ENCODE peak calls at places on chromosomes 3 and 15, in seven cellular contexts. K, Z, W, O, G, L and T are unnamed samples.

GRCh38 chr3:121064121-121064520 is 156.1 kb downstream of the STXBP5L start:
- DNase-seq in W (no peak), O (no peak), K (no peak), L (no peak), G (no peak), Z (no peak), T (no peak)

GRCh38 chr3:127817331-127817821 is 4.9 kb downstream of the MGLL start:
- DNase-seq in O (no peak), K (no peak), Z (no peak), W (no peak), G (no peak), L (no peak), T (peak; percentile 83)

GRCh38 chr3:45890405-45890804 is 4.1 kb downstream of the CCR9 start:
- DNase-seq in K (no peak), L (no peak), O (peak; percentile 60), Z (no peak), W (no peak), G (no peak), T (no peak)

GRCh38 chr15:48433226-48433886 is 102.1 kb downstream of the DUT start:
- DNase-seq in G (no peak), L (no peak), W (no peak), Z (no peak), K (no peak), O (no peak), T (peak; percentile 82)

GRCh38 chr3:131047582-131047981 is 20.9 kb downstream of the NEK11 start:
- DNase-seq in W (no peak), L (peak; percentile 40), Z (no peak), K (no peak), G (no peak), O (no peak), T (no peak)

GRCh38 chr15:70428211-70428822 is 330.6 kb upstream of the TLE3 start:
- DNase-seq in Z (no peak), O (no peak), W (no peak), L (no peak), K (no peak), G (no peak), T (no peak)

GRCh38 chr3:49868951-49869454 is 703 bp downstream of the CAMKV start:
- DNase-seq in Z (no peak), G (no peak), W (no peak), O (no peak), L (peak; percentile 35), K (no peak), T (no peak)

GRCh38 chr3:129654126-129654525 is 47.6 kb upstream of the PLXND1 start:
- DNase-seq in Z (peak; percentile 73), G (no peak), W (no peak), L (no peak), O (no peak), K (no peak), T (peak; percentile 56)

GRCh38 chr15:66721020-66721419 is 19.0 kb downstream of the SMAD6 start:
- DNase-seq in W (no peak), Z (no peak), K (no peak), O (no peak), L (no peak), G (no peak), T (no peak)

GRCh38 chr3:159852821-159853505 is 135.7 kb upstream of the IL12A start:
- DNase-seq in G (peak; percentile 82), L (peak; percentile 52), Z (no peak), O (peak; percentile 89), K (no peak), W (no peak), T (peak; percentile 27)

GRCh38 chr3:174132006-174132405 is 727.1 kb upstream of the NAALADL2 start:
- DNase-seq in Z (no peak), O (no peak), W (no peak), L (no peak), K (no peak), G (no peak), T (no peak)

GRCh38 chr3:24332092-24332491 is 162.6 kb downstream of the THRB start:
- DNase-seq in W (no peak), O (no peak), G (no peak), K (no peak), L (no peak), Z (no peak), T (no peak)

GRCh38 chr3:186319988-186320387 is 42.0 kb downstream of the DGKG start:
- DNase-seq in O (no peak), G (no peak), L (no peak), K (no peak), Z (no peak), W (no peak), T (no peak)

GRCh38 chr3:70360985-70361384 is 48.5 kb upstream of the MDFIC2 start:
- DNase-seq in W (no peak), L (no peak), O (no peak), G (no peak), Z (no peak), K (no peak), T (no peak)

GRCh38 chr3:82493858-82494257 is 732.4 kb upstream of the GBE1 start:
- DNase-seq in O (no peak), W (no peak), L (no peak), K (no peak), Z (no peak), G (no peak), T (no peak)

GRCh38 chr3:127409421-127410136 is 121.7 kb upstream of the PRR20G start:
- DNase-seq in Z (no peak), W (no peak), L (no peak), G (no peak), O (no peak), K (no peak), T (no peak)

GRCh38 chr3:89108154-89108553 is 733 bp downstream of the EPHA3 start:
- DNase-seq in O (no peak), W (no peak), K (no peak), G (no peak), L (no peak), Z (no peak), T (no peak)

DNA sequence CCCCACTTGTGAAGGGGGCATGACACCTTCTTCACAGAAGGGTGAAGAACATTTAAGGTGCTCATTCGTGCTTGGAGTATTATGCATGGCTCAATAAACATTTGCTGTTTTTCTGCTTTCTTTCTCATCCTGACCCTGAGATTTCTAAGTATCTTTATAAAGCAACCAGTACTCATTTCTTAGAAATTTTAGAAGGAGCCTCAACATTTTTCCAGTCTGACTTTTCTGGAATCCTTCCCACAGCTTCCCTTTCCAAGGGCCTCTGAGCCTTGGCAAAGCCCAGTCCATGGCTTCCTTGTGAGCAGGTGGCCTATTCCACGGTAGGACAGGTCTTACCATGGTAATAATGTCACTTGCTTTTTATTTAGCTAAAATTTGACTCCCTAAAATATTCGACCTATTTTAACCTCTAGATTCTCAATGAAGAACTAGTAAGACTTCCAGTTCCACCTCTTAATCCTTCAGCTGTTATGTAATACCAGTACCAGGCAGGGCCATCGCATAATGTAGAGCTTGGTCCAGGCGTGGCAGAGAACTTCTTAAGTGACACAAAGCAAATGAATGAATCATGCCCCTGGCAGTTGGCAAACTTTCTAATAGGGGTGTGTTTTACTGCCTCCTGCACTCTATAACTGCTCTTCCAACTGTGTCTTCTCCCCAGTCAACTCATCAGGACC is 1.0 kb upstream of the TM4SF4 start:
- DNase-seq in K (no peak), L (peak; percentile 34), O (no peak), W (no peak), G (peak; percentile 66), Z (peak; percentile 55), T (peak; percentile 87)
- TF ChIP-seq CTCF in K (no peak), L (no peak), O (no peak), W (no peak), G (no peak), Z (no peak), T (no peak)

DNA sequence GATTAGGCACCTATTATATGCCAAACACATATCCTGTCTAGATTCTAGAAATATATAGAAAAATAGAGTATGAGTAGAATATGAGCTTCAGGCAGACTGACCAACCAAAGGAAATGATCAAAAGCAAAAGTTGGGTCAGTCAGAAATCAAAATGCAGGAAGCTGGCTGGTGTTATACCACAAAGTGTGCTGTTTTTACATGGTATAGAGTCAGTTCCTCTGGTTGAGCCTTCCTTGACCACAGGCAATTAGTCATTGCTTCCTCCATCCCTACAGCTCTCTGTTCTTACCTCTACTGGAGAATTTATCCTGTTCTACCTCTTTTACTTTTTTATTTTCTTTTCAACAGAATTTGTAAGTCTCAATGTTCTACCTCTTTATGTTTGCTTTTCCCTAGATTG is 149.8 kb downstream of the TMCO5A start:
- DNase-seq in L (no peak), O (no peak), W (no peak), K (no peak), G (no peak), Z (no peak), T (peak; percentile 35)
- TF ChIP-seq CTCF in L (no peak), O (no peak), W (no peak), K (no peak), G (no peak), Z (no peak), T (no peak)

GRCh38 chr15:84654689-84655453 is 788 bp upstream of the WDR73 start:
- DNase-seq in G (peak; percentile 87), O (peak; percentile 84), W (peak; percentile 39), K (peak; percentile 49), Z (no peak), L (peak; percentile 89), T (peak; percentile 69)
- TF ChIP-seq CTCF in G (peak; percentile 69), O (peak; percentile 74), W (peak; percentile 59), K (peak; percentile 79), Z (peak; percentile 76), L (peak; percentile 76), T (peak; percentile 83)

GRCh38 chr3:171018151-171018935 is 8.2 kb downstream of the SLC2A2 start:
- DNase-seq in K (no peak), G (no peak), Z (no peak), O (peak; percentile 25), W (no peak), L (peak; percentile 16), T (no peak)
- TF ChIP-seq CTCF in K (peak; percentile 7), G (no peak), Z (peak; percentile 24), O (peak; percentile 31), W (peak; percentile 60), L (peak; percentile 72), T (peak; percentile 69)

GRCh38 chr15:59247364-59247763 is 40.7 kb downstream of the LDHAL6B start:
- DNase-seq in L (peak; percentile 49), O (peak; percentile 89), W (peak; percentile 18), G (peak; percentile 51), K (peak; percentile 53), Z (no peak), T (peak; percentile 62)
- TF ChIP-seq CTCF in L (peak; percentile 73), O (peak; percentile 69), W (peak; percentile 73), G (peak; percentile 58), K (peak; percentile 68), Z (peak; percentile 71), T (peak; percentile 85)

GRCh38 chr3:138834359-138835176 is at the start of gene PIK3CB:
- DNase-seq in K (peak; percentile 37), Z (no peak), O (peak; percentile 95), W (peak; percentile 87), L (peak; percentile 96), G (peak; percentile 94), T (peak; percentile 78)
- TF ChIP-seq CTCF in K (peak; percentile 9), Z (peak; percentile 39), O (peak; percentile 30), W (peak; percentile 63), L (peak; percentile 18), G (peak; percentile 39), T (peak; percentile 67)

GRCh38 chr15:89975482-89976291 is 25.4 kb upstream of the ZNF710 start:
- DNase-seq in G (no peak), K (no peak), W (no peak), L (no peak), Z (no peak), O (no peak), T (no peak)

GRCh38 chr15:89972085-89972484 is 29.0 kb upstream of the ZNF710 start:
- DNase-seq in Z (no peak), K (no peak), O (no peak), L (no peak), W (no peak), G (no peak), T (no peak)

GRCh38 chr15:89967892-89968291 is 33.2 kb upstream of the ZNF710 start:
- DNase-seq in W (no peak), Z (no peak), O (no peak), G (no peak), L (no peak), K (no peak), T (no peak)

GRCh38 chr15:89971592-89971997 is 29.5 kb upstream of the ZNF710 start:
- DNase-seq in Z (peak; percentile 1), W (peak; percentile 45), K (peak; percentile 14), L (peak; percentile 75), G (peak; percentile 73), O (peak; percentile 79), T (peak; percentile 48)
- TF ChIP-seq CTCF in Z (peak; percentile 71), W (peak; percentile 72), K (peak; percentile 58), L (peak; percentile 81), G (peak; percentile 69), O (peak; percentile 88), T (peak; percentile 77)